ENCODE peak calls at places on chromosomes 3 and 15, in four cellular contexts. U, C, N and X are unnamed samples.
A peak's percentile ranks its signal among the peaks of the same experiment; 100 is the strongest.

GRCh38 chr3:119237299-119237698 is 3.4 kb downstream of the B4GALT4 start:
- DNase-seq in U (no peak), C (no peak), N (no peak), X (no peak)

GRCh38 chr15:76866716-76867321 is 38.3 kb downstream of the SCAPER start:
- DNase-seq in C (peak; percentile 7), U (no peak), N (no peak), X (peak; percentile 17)

GRCh38 chr15:86444527-86444926 is 364.9 kb downstream of the AGBL1 start:
- DNase-seq in C (no peak), U (no peak), N (peak; percentile 69), X (no peak)

GRCh38 chr3:187491371-187491770 is 123.2 kb downstream of the RTP4 start:
- DNase-seq in C (no peak), N (no peak), U (no peak), X (no peak)

GRCh38 chr15:57522148-57522547 is 69.6 kb upstream of the MYZAP start:
- DNase-seq in C (no peak), U (no peak), N (no peak), X (no peak)

GRCh38 chr3:145678401-145678800 is 482.6 kb downstream of the PLOD2 start:
- DNase-seq in C (no peak), N (no peak), U (no peak), X (no peak)

GRCh38 chr15:54990793-54991192 is 205.9 kb downstream of the RSL24D1 start:
- DNase-seq in U (no peak), C (no peak), N (no peak), X (no peak)

GRCh38 chr3:13023251-13024055 is 49.8 kb downstream of the IQSEC1 start:
- DNase-seq in C (no peak), N (no peak), U (no peak), X (no peak)

GRCh38 chr3:149245738-149246451 is 24.3 kb upstream of the CP start:
- DNase-seq in N (no peak), C (no peak), U (no peak), X (no peak)

GRCh38 chr3:155360281-155360680 is 66.8 kb upstream of the STRIT1 start:
- DNase-seq in U (no peak), N (no peak), C (no peak), X (no peak)

GRCh38 chr3:44104043-44104442 is 137.6 kb upstream of the TOPAZ1 start:
- DNase-seq in N (no peak), U (no peak), C (no peak), X (no peak)

GRCh38 chr3:57675530-57675929 is 17.3 kb downstream of the DENND6A start:
- DNase-seq in N (no peak), C (no peak), U (no peak), X (no peak)

GRCh38 chr3:48086736-48087470 is 70.7 kb upstream of the MAP4 start:
- DNase-seq in U (no peak), N (no peak), C (no peak), X (no peak)

GRCh38 chr3:82509951-82510603 is 748.6 kb upstream of the GBE1 start:
- DNase-seq in U (no peak), C (no peak), N (no peak), X (no peak)

GRCh38 chr3:15174953-15175352 is 31.1 kb upstream of the CAPN7 start:
- DNase-seq in N (no peak), C (no peak), U (no peak), X (no peak)

GRCh38 chr3:125310623-125311076 is 64.5 kb downstream of the ZNF148 start:
- DNase-seq in U (peak; percentile 58), C (no peak), N (no peak), X (no peak)

GRCh38 chr15:101313041-101313761 is 18.2 kb upstream of the SNRPA1 start:
- DNase-seq in C (no peak), N (no peak), U (no peak), X (no peak)

GRCh38 chr15:36808401-36809160 is 229.2 kb downstream of the CDIN1 start:
- DNase-seq in N (peak; percentile 45), C (no peak), U (no peak), X (no peak)

GRCh38 chr3:181756645-181757044 is 44.9 kb downstream of the SOX2 start:
- DNase-seq in U (no peak), C (no peak), N (peak; percentile 46), X (no peak)

GRCh38 chr3:9649791-9650521 is 651 bp downstream of the MTMR14 start:
- DNase-seq in N (no peak), C (no peak), U (no peak), X (no peak)

GRCh38 chr15:39999538-39999937 is 39.4 kb downstream of the SRP14 start:
- DNase-seq in U (no peak), N (no peak), C (no peak), X (no peak)

GRCh38 chr3:138245026-138245425 is 57.9 kb downstream of the ARMC8 start:
- DNase-seq in C (no peak), U (no peak), N (no peak), X (no peak)

GRCh38 chr15:69718916-69719315 is 266.3 kb downstream of the RPLP1 start:
- DNase-seq in N (no peak), C (no peak), U (peak; percentile 49), X (peak; percentile 15)

GRCh38 chr3:113948015-113948917 is 453 bp downstream of the ZDHHC23 start:
- DNase-seq in U (peak; percentile 26), C (no peak), N (peak; percentile 57), X (peak; percentile 29)

GRCh38 chr3:170092907-170093306 is 55.1 kb downstream of the GPR160 start:
- DNase-seq in N (no peak), U (no peak), C (no peak), X (no peak)

GRCh38 chr15:86079491-86080266 is at the start of gene AGBL1:
- DNase-seq in C (no peak), N (no peak), U (no peak), X (no peak)

GRCh38 chr3:154181127-154181691 is 60.0 kb downstream of the ARHGEF26 start:
- DNase-seq in U (no peak), N (peak; percentile 59), C (no peak), X (no peak)

GRCh38 chr3:133831966-133832801 is 26.6 kb downstream of the SRPRB start:
- DNase-seq in C (no peak), N (no peak), U (no peak), X (no peak)

GRCh38 chr3:168996622-168997021 is 666.9 kb downstream of the MECOM start:
- DNase-seq in N (no peak), U (no peak), C (no peak), X (no peak)

GRCh38 chr15:83110361-83110760 is 2.9 kb downstream of the TM6SF1 start:
- DNase-seq in N (no peak), C (no peak), U (no peak), X (no peak)

GRCh38 chr3:148330486-148330885 is 367.2 kb upstream of the AGTR1 start:
- DNase-seq in C (no peak), U (no peak), N (peak; percentile 6), X (no peak)

GRCh38 chr3:173214576-173214975 is 73.5 kb upstream of the SPATA16 start:
- DNase-seq in C (no peak), U (no peak), N (no peak), X (no peak)

GRCh38 chr15:58065011-58065444 is 483 bp downstream of the ALDH1A2 start:
- DNase-seq in C (no peak), N (no peak), U (peak; percentile 12), X (no peak)

GRCh38 chr3:142209655-142210054 is 15.7 kb downstream of the GK5 start:
- DNase-seq in C (no peak), N (no peak), U (no peak), X (no peak)

GRCh38 chr15:28106294-28107110 is 7.4 kb upstream of the OCA2 start:
- DNase-seq in U (peak; percentile 18), C (no peak), N (peak; percentile 43), X (no peak)

GRCh38 chr15:37581866-37582532 is 352.4 kb upstream of the TMCO5A start:
- DNase-seq in N (no peak), C (no peak), U (no peak), X (no peak)

GRCh38 chr3:77342688-77343087 is 302.8 kb downstream of the ROBO2 start:
- DNase-seq in N (no peak), U (no peak), C (no peak), X (no peak)